ENCODE peak calls at places on chromosomes 2 and 18, in five cellular contexts. L, X, H, Y and C are unnamed samples.

GRCh38 chr2:23347516-23348481 is 37.2 kb upstream of the KLHL29 start:
- DNase-seq in L (no peak), X (no peak), H (no peak), Y (no peak), C (no peak)

GRCh38 chr2:188524519-188525113 is 232.9 kb downstream of the GULP1 start:
- DNase-seq in L (peak; percentile 31), X (peak; percentile 35), H (no peak), Y (peak; percentile 36), C (no peak)

GRCh38 chr2:157182204-157182709 is 75.2 kb upstream of the GALNT5 start:
- DNase-seq in L (no peak), X (no peak), H (no peak), Y (no peak), C (no peak)

GRCh38 chr2:226838758-226839555 is 3.1 kb downstream of the RHBDD1 start:
- DNase-seq in L (no peak), X (no peak), H (no peak), Y (no peak), C (no peak)

GRCh38 chr18:56453576-56453975 is 184.8 kb downstream of the TXNL1 start:
- DNase-seq in L (no peak), X (no peak), H (no peak), Y (no peak), C (no peak)

GRCh38 chr18:13791181-13791580 is 32.8 kb upstream of the MC5R start:
- DNase-seq in L (no peak), X (no peak), H (no peak), Y (no peak), C (no peak)

GRCh38 chr18:76958692-76959341 is 136.5 kb downstream of the ZNF236 start:
- DNase-seq in L (no peak), X (no peak), H (no peak), Y (no peak), C (no peak)

GRCh38 chr18:23563377-23564043 is 22.8 kb downstream of the NPC1 start:
- DNase-seq in L (no peak), X (no peak), H (no peak), Y (no peak), C (no peak)

DNA sequence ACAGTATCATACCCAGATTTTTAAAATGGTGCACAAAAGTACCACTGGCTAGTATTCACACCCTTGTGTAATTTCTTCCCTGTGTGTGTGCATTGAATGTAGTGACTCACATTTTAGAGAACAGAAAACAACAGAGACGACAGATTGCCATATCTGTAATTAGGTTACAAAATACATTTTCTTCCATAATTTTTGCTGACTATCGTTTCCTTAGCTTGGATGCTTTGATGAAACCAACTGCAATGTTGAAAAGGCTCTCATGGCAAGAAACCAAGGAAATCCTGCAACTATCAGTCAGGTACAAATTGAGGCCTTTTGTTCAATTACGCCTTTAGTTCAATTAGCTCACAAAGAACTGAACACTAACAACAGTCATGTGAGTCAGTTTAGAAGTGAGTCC is 484.4 kb downstream of the ZNF804A start:
- DNase-seq in L (no peak), X (no peak), H (no peak), Y (no peak), C (no peak)
- H3K4me3 ChIP-seq in L (no peak overlapping the region), X (no peak overlapping the region), H (no peak overlapping the region), Y (no peak overlapping the region), C (no peak overlapping the region)

DNA sequence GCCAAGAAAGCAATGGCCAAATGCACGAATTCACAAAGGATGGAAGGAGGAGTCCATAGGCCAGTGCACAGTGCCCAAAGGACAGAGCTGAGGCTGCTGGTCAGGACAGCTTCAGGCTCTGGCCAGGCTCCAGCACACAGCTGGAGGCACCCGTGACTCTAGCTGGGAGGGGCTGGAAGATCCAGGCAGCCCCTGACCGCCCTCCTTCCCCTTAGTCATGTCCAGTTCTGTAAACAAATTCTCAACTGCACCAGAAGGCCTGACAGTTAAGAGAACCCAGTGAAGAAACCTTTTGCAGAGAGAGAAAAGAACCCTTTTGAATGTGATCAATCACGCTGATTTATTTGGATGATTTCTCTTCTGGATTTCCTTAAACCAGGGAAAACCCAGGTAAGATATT is 7.7 kb upstream of the YWHAQ start:
- DNase-seq in L (peak; percentile 90), X (peak; percentile 85), H (peak; percentile 80), Y (peak; percentile 92), C (peak; percentile 87)
- H3K4me3 ChIP-seq in L (no peak overlapping the region), X (no peak overlapping the region), H (peak overlapping the region; percentile 21), Y (peak overlapping the region; percentile 41), C (no peak overlapping the region)

DNA sequence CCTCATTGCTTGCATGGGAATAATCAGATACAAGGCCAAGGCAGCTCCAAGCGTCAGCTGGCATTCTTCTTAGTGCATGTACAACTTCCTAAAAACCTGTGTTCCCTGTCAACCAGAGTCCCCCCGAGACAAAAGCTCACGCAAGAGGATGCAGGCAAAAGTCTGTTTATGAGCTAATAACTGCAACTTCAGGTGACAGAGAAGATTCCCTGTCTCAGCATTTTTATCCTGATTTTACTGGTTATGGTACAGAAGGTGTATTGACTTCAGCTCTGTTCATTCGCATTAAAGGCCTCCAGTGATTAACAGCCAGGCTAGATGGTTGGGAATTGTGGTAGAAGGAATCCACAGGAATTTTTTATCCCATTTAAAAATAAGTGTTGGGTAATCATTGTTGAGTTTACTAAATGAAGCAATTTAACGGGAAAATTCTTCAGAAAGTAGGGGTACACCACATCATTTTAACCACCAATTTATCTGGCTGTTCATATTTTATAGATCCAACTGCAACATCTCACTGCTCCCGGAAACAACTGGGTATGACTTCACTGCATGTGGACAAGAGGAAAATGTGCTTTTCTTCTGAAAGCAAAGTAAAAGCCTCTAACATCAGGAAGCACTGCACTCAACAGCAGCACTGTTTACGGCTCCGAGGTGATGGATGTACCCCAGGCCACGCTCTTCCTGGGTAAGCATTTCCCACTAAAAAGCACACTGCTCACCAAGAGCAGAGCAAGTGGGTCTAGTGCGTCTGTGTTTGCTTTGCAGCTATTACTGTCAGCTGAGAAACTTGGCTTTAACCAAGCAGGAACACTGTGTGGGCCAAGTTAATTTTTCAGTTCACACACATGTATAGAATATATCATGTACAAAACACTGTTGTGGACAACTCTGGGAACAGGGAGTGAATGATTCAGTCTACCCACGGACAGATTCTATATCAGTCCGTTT is 31.9 kb downstream of the CCBE1 start:
- DNase-seq in L (no peak), X (no peak), H (no peak), Y (no peak), C (no peak)
- H3K4me3 ChIP-seq in L (no peak overlapping the region), X (no peak overlapping the region), H (no peak overlapping the region), Y (peak overlapping the region; percentile 49), C (no peak overlapping the region)

GRCh38 chr18:63317556-63317946 is 2.0 kb downstream of the BCL2 start:
- DNase-seq in L (no peak), X (no peak), H (no peak), Y (no peak), C (no peak)

GRCh38 chr18:63314991-63315662 is 4.4 kb downstream of the BCL2 start:
- DNase-seq in L (no peak), X (no peak), H (no peak), Y (no peak), C (no peak)

GRCh38 chr18:63315879-63316278 is 3.7 kb downstream of the BCL2 start:
- DNase-seq in L (no peak), X (no peak), H (no peak), Y (no peak), C (no peak)

GRCh38 chr18:63317982-63318881 is 1.3 kb downstream of the BCL2 start:
- DNase-seq in L (peak; percentile 77), X (peak; percentile 78), H (peak; percentile 24), Y (no peak), C (peak; percentile 80)

DNA sequence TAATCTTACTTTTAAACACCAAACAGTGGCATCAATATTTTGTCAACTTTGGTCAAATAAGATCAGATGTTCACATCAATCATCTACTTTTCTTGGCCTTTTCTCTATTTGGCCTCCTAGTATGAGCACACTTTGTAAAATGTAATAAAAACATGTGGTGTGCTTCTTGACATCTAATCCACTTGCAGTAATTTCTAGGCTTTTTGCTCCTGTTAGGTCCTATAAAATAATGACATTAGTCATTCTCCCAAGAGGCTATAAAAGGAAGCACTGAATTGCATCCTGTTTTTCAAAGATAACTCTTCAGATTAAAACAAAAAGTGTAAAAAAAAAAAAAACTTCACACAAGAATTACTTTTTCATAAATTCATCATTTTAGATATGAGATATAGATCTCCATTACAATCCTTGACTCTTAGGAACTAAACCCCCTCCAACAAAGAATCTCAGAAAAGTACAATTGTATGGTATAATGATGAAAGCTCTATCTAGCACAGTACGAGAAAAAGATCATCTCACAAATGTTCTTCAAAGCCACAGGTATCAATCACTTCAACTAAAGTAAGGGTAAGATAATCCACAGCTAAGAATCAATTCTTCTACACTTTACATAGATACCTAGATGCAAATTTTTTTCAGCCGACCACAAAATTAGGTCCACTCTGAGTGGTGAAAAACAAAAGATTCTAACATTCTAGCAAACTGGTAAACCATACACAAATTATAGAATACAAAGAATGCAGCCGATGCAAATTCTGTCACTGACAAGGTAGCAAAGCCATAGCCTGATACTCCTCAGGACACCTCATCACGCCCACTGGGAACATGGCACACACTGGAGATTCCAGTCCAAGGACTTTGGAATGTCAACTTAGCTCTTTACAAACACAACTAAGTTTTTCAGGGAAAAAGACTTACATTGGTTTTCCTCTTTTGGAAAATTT is 2.7 kb downstream of the BCL2 start:
- DNase-seq in L (no peak), X (no peak), H (no peak), Y (no peak), C (no peak)
- H3K4me3 ChIP-seq in L (peak overlapping the region; percentile 73), X (peak overlapping the region; percentile 90), H (no peak overlapping the region), Y (no peak overlapping the region), C (peak overlapping the region; percentile 100)

GRCh38 chr18:31100598-31101147 is 1.5 kb downstream of the DSC2 start:
- DNase-seq in L (peak; percentile 15), X (no peak), H (no peak), Y (no peak), C (peak; percentile 53)
- H3K4me3 ChIP-seq in L (peak overlapping the region; percentile 37), X (peak overlapping the region; percentile 31), H (peak overlapping the region; percentile 39), Y (no peak overlapping the region), C (peak overlapping the region; percentile 74)

DNA sequence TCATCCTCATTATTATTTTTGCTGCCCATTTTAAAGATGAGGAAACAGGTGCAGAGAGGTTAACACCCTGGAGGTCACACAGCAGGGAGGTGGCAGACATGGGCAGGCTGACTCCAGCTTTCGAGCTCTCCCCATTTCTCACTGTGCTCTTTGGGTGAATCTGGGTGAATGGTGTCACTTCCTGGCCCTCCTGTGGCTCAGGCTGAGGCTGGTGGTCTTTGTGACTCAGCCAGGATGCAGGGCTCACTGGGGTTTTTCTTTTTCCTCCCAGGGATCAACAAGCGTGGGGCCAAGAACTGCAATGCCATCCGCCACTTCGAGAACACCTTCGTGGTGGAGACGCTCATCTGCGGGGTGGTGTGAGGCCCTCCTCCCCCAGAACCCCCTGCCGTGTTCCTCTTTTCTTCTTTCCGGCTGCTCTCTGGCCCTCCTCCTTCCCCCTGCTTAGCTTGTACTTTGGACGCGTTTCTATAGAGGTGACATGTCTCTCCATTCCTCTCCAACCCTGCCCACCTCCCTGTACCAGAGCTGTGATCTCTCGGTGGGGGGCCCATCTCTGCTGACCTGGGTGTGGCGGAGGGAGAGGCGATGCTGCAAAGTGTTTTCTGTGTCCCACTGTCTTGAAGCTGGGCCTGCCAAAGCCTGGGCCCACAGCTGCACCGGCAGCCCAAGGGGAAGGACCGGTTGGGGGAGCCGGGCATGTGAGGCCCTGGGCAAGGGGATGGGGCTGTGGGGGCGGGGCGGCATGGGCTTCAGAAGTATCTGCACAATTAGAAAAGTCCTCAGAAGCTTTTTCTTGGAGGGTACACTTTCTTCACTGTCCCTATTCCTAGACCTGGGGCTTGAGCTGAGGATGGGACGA is 13.2 kb downstream of the ITM2C start:
- DNase-seq in L (no peak), X (no peak), H (no peak), Y (no peak), C (no peak)
- H3K4me3 ChIP-seq in L (no peak overlapping the region), X (no peak overlapping the region), H (no peak overlapping the region), Y (no peak overlapping the region), C (no peak overlapping the region)